ENCODE peak calls at places on chromosomes 3 and 15, in seven cellular contexts. S is neuronal stem cell; I is thoracic aorta; G is tibial nerve; P is RWPE1; A is psoas muscle; H is CD4-positive, alpha-beta T cell. B is an unnamed sample.

GRCh38 chr15:38182900-38183299 is 69.7 kb upstream of the SPRED1 start:
- DNase-seq in A (no peak), P (no peak), H (no peak), I (no peak), G (no peak), S (no peak), B (no peak)

GRCh38 chr3:39196034-39196433 is 3.6 kb upstream of the XIRP1 start:
- DNase-seq in P (no peak), H (no peak), S (no peak), I (no peak), G (no peak), A (no peak), B (no peak)

GRCh38 chr15:63945005-63945788 is 101.1 kb downstream of the DAPK2 start:
- DNase-seq in I (no peak), H (peak; percentile 58), S (peak; percentile 54), G (peak; percentile 39), A (peak; percentile 70), P (peak; percentile 83), B (no peak)

GRCh38 chr3:197000211-197000610 is 29.4 kb downstream of the MELTF start:
- DNase-seq in A (no peak), I (no peak), H (no peak), S (no peak), G (no peak), P (peak; percentile 50), B (no peak)

GRCh38 chr3:142586803-142587406 is 8.4 kb upstream of the ATR start:
- DNase-seq in P (peak; percentile 74), I (no peak), G (no peak), S (peak; percentile 58), A (no peak), H (peak; percentile 6), B (no peak)

GRCh38 chr3:171890398-171890797 is 47.2 kb downstream of the TMEM212 start:
- DNase-seq in A (no peak), G (no peak), I (no peak), H (no peak), S (no peak), P (no peak), B (no peak)

GRCh38 chr3:30649572-30650310 is 43.3 kb downstream of the TGFBR2 start:
- DNase-seq in I (no peak), G (no peak), H (no peak), P (no peak), A (no peak), S (no peak), B (no peak)

GRCh38 chr3:10757821-10758130 is 58.3 kb upstream of the SLC6A11 start:
- DNase-seq in G (no peak), S (no peak), I (no peak), P (peak; percentile 26), A (no peak), H (no peak), B (no peak)

GRCh38 chr15:66924889-66925288 is 140.5 kb upstream of the SMAD3 start:
- DNase-seq in H (no peak), A (no peak), I (no peak), P (no peak), G (no peak), S (no peak), B (no peak)

GRCh38 chr3:167920747-167921146 is 175.0 kb downstream of the GOLIM4 start:
- DNase-seq in G (no peak), S (no peak), H (no peak), I (no peak), A (no peak), P (no peak), B (no peak)

GRCh38 chr3:167919590-167919989 is 176.1 kb downstream of the GOLIM4 start:
- DNase-seq in A (no peak), I (no peak), G (no peak), H (no peak), P (no peak), S (no peak), B (no peak)

GRCh38 chr3:167913218-167913902 is 177.8 kb downstream of the SERPINI1 start:
- DNase-seq in S (no peak), A (no peak), P (peak; percentile 8), I (no peak), G (no peak), H (no peak), B (no peak)

GRCh38 chr3:167918686-167919085 is 177.0 kb downstream of the GOLIM4 start:
- DNase-seq in A (no peak), H (no peak), I (no peak), S (no peak), G (no peak), P (no peak), B (no peak)

DNA sequence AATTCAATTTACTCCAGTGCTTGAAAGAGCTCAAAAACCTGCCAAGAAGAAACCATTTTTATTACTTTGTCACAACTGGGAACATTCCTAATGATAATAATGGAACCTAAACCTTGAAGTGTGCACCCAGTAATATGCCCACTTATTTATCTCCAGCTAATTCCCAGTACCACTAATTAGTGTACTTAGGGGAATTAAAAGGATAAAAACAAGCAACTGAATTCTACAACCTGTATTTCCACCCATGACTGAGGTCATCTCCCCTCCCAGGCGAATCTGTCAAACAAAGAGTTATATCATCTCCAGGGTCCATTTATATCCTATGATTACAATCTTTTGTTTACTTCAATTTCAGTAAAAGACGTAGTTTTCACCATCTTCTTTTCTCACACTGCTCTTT is 177.8 kb downstream of the GOLIM4 start:
- DNase-seq in P (no peak), H (no peak), S (no peak), I (no peak), G (no peak), A (no peak), B (no peak)
- H3K27ac ChIP-seq in P (no peak overlapping the region), H (no peak overlapping the region), S (no peak overlapping the region), I (no peak overlapping the region), G (no peak overlapping the region), A (no peak overlapping the region), B (no peak overlapping the region)

GRCh38 chr3:20140881-20141280 is 45.1 kb downstream of the SGO1 start:
- DNase-seq in G (no peak), H (no peak), A (no peak), S (no peak), I (no peak), P (no peak), B (no peak)

GRCh38 chr3:20143519-20143918 is 42.5 kb downstream of the SGO1 start:
- DNase-seq in I (no peak), A (no peak), S (no peak), H (no peak), P (no peak), G (no peak), B (no peak)

GRCh38 chr3:20141306-20141705 is 44.7 kb downstream of the SGO1 start:
- DNase-seq in A (no peak), S (peak; percentile 47), G (no peak), P (no peak), H (no peak), I (no peak), B (no peak)

GRCh38 chr3:20142517-20142916 is 43.5 kb downstream of the SGO1 start:
- DNase-seq in S (no peak), A (no peak), P (no peak), G (no peak), I (no peak), H (no peak), B (no peak)

DNA sequence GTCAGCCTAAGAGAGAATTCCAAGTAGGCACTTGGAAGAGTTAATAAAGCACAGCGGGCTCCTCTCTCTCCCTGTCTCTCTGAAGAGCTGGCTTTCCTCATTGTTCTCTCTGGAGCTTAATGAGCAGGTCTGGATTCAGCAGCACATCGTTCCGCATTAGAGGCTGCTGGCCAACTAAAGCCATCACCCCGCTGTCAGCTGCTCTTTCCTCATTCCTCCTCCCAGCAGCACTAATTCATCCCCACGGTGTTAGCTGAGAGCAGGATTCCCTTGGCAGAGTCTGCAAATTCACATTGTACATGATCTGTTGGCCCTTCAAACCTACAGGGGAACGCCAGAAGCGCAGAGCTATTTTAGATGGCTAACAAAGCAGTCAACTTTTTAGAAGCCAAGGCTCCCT is 44.2 kb downstream of the SGO1 start:
- DNase-seq in H (no peak), G (peak; percentile 29), I (no peak), A (peak; percentile 21), S (peak; percentile 86), P (no peak), B (no peak)
- H3K27ac ChIP-seq in H (no peak overlapping the region), G (peak overlapping the region; percentile 76), I (no peak overlapping the region), A (no peak overlapping the region), S (peak overlapping the region; percentile 78), P (no peak overlapping the region), B (peak overlapping the region; percentile 60)

GRCh38 chr3:187042062-187042745 is 97.1 kb downstream of the RPL39L start:
- DNase-seq in S (no peak), H (no peak), G (no peak), A (no peak), P (no peak), I (no peak), B (no peak)

GRCh38 chr3:187042874-187043458 is 96.3 kb downstream of the RPL39L start:
- DNase-seq in I (no peak), A (no peak), P (no peak), S (no peak), G (no peak), H (no peak), B (no peak)

GRCh38 chr3:187046033-187046432 is 93.3 kb downstream of the RPL39L start:
- DNase-seq in S (no peak), P (no peak), I (no peak), G (no peak), H (no peak), A (no peak), B (no peak)

GRCh38 chr3:187044871-187045552 is 94.3 kb downstream of the RPL39L start:
- DNase-seq in S (no peak), A (peak; percentile 38), P (no peak), H (no peak), G (no peak), I (no peak), B (no peak)

GRCh38 chr3:187044206-187044605 is 95.1 kb downstream of the RPL39L start:
- DNase-seq in P (no peak), G (no peak), I (no peak), H (no peak), S (no peak), A (no peak), B (no peak)
- H3K27ac ChIP-seq in P (no peak overlapping the region), G (no peak overlapping the region), I (peak overlapping the region; percentile 80), H (no peak overlapping the region), S (no peak overlapping the region), A (peak overlapping the region; percentile 13), B (no peak overlapping the region)

DNA sequence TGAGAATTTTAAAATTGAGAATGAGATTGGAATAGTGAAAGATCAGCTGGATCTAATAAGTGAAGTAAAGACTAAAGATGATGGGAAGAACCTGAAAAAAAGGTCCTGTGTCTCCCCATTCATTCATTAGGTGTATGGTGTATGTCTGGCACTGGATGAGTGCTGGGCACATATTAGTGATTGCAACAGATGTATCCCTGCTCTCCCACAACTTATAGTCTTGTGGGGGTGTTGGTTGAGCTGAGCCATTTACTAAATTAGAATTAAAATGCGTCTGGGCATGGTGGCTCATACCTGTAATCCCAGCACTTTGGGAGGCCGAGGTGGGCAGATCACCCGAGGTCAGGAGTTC is 31.2 kb downstream of the DAG1 start:
- DNase-seq in A (no peak), S (no peak), H (no peak), G (no peak), I (no peak), P (no peak), B (no peak)
- H3K27ac ChIP-seq in A (peak overlapping the region; percentile 98), S (no peak overlapping the region), H (no peak overlapping the region), G (peak overlapping the region; percentile 86), I (peak overlapping the region; percentile 85), P (peak overlapping the region; percentile 97), B (no peak overlapping the region)